ENCODE peak calls at places on chromosomes 16 and 17, in four cellular contexts. One of them, this sample, is unnamed.

GRCh38 chr17:58097384-58098088 is 14.3 kb downstream of the DYNLL2 start:
- DNase-seq in neural crest cell: no peak
- DNase-seq in NCI-H187: no peak
- DNase-seq in T47D: peak
- DNase-seq in this sample: no peak

GRCh38 chr17:7883781-7884386 is 4.7 kb upstream of the CHD3 start:
- DNase-seq in neural crest cell: no peak
- DNase-seq in NCI-H187: no peak
- DNase-seq in T47D: peak
- DNase-seq in this sample: no peak

GRCh38 chr16:1745181-1745899 is 26.0 kb downstream of the NME3 start:
- DNase-seq in neural crest cell: no peak
- DNase-seq in NCI-H187: no peak
- DNase-seq in T47D: peak
- DNase-seq in this sample: no peak

GRCh38 chr16:17403859-17404545 is 66.8 kb downstream of the XYLT1 start:
- DNase-seq in neural crest cell: no peak
- DNase-seq in NCI-H187: no peak
- DNase-seq in T47D: no peak
- DNase-seq in this sample: no peak

GRCh38 chr16:31354394-31355291 is at the start of gene ITGAX:
- DNase-seq in neural crest cell: no peak
- DNase-seq in NCI-H187: no peak
- DNase-seq in T47D: no peak
- DNase-seq in this sample: no peak

GRCh38 chr16:21611546-21612384 is 12.4 kb downstream of the METTL9 start:
- DNase-seq in neural crest cell: no peak
- DNase-seq in NCI-H187: no peak
- DNase-seq in T47D: no peak
- DNase-seq in this sample: no peak

GRCh38 chr17:16962804-16963203 is 9.1 kb downstream of the TNFRSF13B start:
- DNase-seq in neural crest cell: no peak
- DNase-seq in NCI-H187: no peak
- DNase-seq in T47D: no peak
- DNase-seq in this sample: no peak

GRCh38 chr16:79559532-79559931 is 41.0 kb downstream of the MAF start:
- DNase-seq in neural crest cell: no peak
- DNase-seq in NCI-H187: no peak
- DNase-seq in T47D: no peak
- DNase-seq in this sample: no peak

GRCh38 chr17:73770115-73770848 is 126.0 kb upstream of the SDK2 start:
- DNase-seq in neural crest cell: no peak
- DNase-seq in NCI-H187: no peak
- DNase-seq in T47D: peak
- DNase-seq in this sample: peak

GRCh38 chr16:2964416-2965223 is 545 bp downstream of the KREMEN2 start:
- DNase-seq in neural crest cell: peak
- DNase-seq in NCI-H187: peak
- DNase-seq in T47D: peak
- DNase-seq in this sample: no peak

GRCh38 chr16:27326738-27327585 is 13.2 kb downstream of the IL4R start:
- DNase-seq in neural crest cell: no peak
- DNase-seq in NCI-H187: no peak
- DNase-seq in T47D: no peak
- DNase-seq in this sample: no peak

GRCh38 chr17:77685881-77686486 is 272.5 kb upstream of the TNRC6C start:
- DNase-seq in neural crest cell: no peak
- DNase-seq in NCI-H187: no peak
- DNase-seq in T47D: no peak
- DNase-seq in this sample: no peak